ENCODE peak calls at places on chromosomes 4 and X, in eight cellular contexts. One of them, this sample, is unnamed.

GRCh38 chrX:53018627-53019026 is 30.0 kb upstream of the GPR173 start:
- DNase-seq in foreskin melanocyte: no peak
- DNase-seq in globus pallidus: no peak
- DNase-seq in dorsolateral prefrontal cortex: no peak
- DNase-seq in LHCN-M2: no peak
- DNase-seq in K562: no peak
- DNase-seq in neural crest cell: no peak
- DNase-seq in neural progenitor cell: peak
- DNase-seq in this sample: no peak

GRCh38 chrX:38438321-38438720 is 85.9 kb downstream of the OTC start:
- DNase-seq in foreskin melanocyte: no peak
- DNase-seq in globus pallidus: no peak
- DNase-seq in dorsolateral prefrontal cortex: no peak
- DNase-seq in LHCN-M2: no peak
- DNase-seq in K562: peak
- DNase-seq in neural crest cell: no peak
- DNase-seq in neural progenitor cell: peak
- DNase-seq in this sample: no peak

GRCh38 chr4:115076691-115077090 is 36.7 kb downstream of the NDST4 start:
- DNase-seq in foreskin melanocyte: no peak
- DNase-seq in globus pallidus: no peak
- DNase-seq in dorsolateral prefrontal cortex: no peak
- DNase-seq in LHCN-M2: no peak
- DNase-seq in K562: no peak
- DNase-seq in neural crest cell: no peak
- DNase-seq in neural progenitor cell: no peak
- DNase-seq in this sample: no peak

GRCh38 chr4:112704991-112705845 is 68.3 kb downstream of the LARP7 start:
- DNase-seq in foreskin melanocyte: peak
- DNase-seq in globus pallidus: peak
- DNase-seq in dorsolateral prefrontal cortex: peak
- DNase-seq in LHCN-M2: peak
- DNase-seq in K562: no peak
- DNase-seq in neural crest cell: peak
- DNase-seq in neural progenitor cell: peak
- DNase-seq in this sample: peak

GRCh38 chr4:78143634-78144033 is 86.5 kb downstream of the FRAS1 start:
- DNase-seq in foreskin melanocyte: no peak
- DNase-seq in globus pallidus: no peak
- DNase-seq in dorsolateral prefrontal cortex: no peak
- DNase-seq in LHCN-M2: no peak
- DNase-seq in K562: no peak
- DNase-seq in neural crest cell: no peak
- DNase-seq in neural progenitor cell: no peak
- DNase-seq in this sample: no peak

GRCh38 chr4:34182346-34182745 is 2062.0 kb downstream of the ARAP2 start:
- DNase-seq in foreskin melanocyte: no peak
- DNase-seq in globus pallidus: no peak
- DNase-seq in dorsolateral prefrontal cortex: no peak
- DNase-seq in LHCN-M2: no peak
- DNase-seq in K562: no peak
- DNase-seq in neural crest cell: no peak
- DNase-seq in neural progenitor cell: no peak
- DNase-seq in this sample: no peak

GRCh38 chr4:1055721-1056590 is 44.5 kb downstream of the FGFRL1 start:
- DNase-seq in foreskin melanocyte: no peak
- DNase-seq in globus pallidus: no peak
- DNase-seq in dorsolateral prefrontal cortex: no peak
- DNase-seq in LHCN-M2: no peak
- DNase-seq in K562: peak
- DNase-seq in neural crest cell: no peak
- DNase-seq in neural progenitor cell: peak
- DNase-seq in this sample: peak

GRCh38 chr4:110310795-110311194 is 112.4 kb upstream of the ELOVL6 start:
- DNase-seq in foreskin melanocyte: no peak
- DNase-seq in globus pallidus: peak
- DNase-seq in dorsolateral prefrontal cortex: no peak
- DNase-seq in LHCN-M2: peak
- DNase-seq in K562: no peak
- DNase-seq in neural crest cell: no peak
- DNase-seq in neural progenitor cell: no peak
- DNase-seq in this sample: no peak

GRCh38 chr4:16443504-16444088 is 217.3 kb upstream of the TAPT1 start:
- DNase-seq in foreskin melanocyte: peak
- DNase-seq in globus pallidus: peak
- DNase-seq in dorsolateral prefrontal cortex: no peak
- DNase-seq in LHCN-M2: peak
- DNase-seq in K562: peak
- DNase-seq in neural crest cell: no peak
- DNase-seq in neural progenitor cell: peak
- DNase-seq in this sample: no peak

GRCh38 chrX:40845331-40845911 is 110.1 kb upstream of the MED14 start:
- DNase-seq in foreskin melanocyte: no peak
- DNase-seq in globus pallidus: peak
- DNase-seq in dorsolateral prefrontal cortex: peak
- DNase-seq in LHCN-M2: peak
- DNase-seq in K562: no peak
- DNase-seq in neural crest cell: no peak
- DNase-seq in neural progenitor cell: peak
- DNase-seq in this sample: no peak